ENCODE peak calls at places on chromosomes 1 and 21, in eight cellular contexts. K is anterior cingulate cortex; Z is CMK; G is HTR-8/SVneo; O is AG09319; N is M059J; U is pulmonary artery endothelial cell; I is activated naive CD4-positive, alpha-beta T cell treated with anti-CD3 and anti-CD28 coated beads, Interleukin-2, amount 10 ng/mL, durations not matched to agents 7 days and 5 days. E is an unnamed sample.

GRCh38 chr1:19735419-19736127 is 64.1 kb downstream of the TMCO4 start:
- DNase-seq in K (no peak), Z (no peak), G (peak; percentile 19), O (peak; percentile 94), N (peak; percentile 99), U (no peak), I (no peak), E (peak; percentile 85)

GRCh38 chr1:203792491-203792890 is 2.9 kb upstream of the ZBED6 start:
- DNase-seq in K (no peak), Z (no peak), G (no peak), O (no peak), N (no peak), U (no peak), I (no peak), E (no peak)

GRCh38 chr21:14949603-14950002 is 115.2 kb downstream of the NRIP1 start:
- DNase-seq in K (no peak), Z (no peak), G (no peak), O (no peak), N (no peak), U (no peak), I (no peak), E (no peak)

GRCh38 chr1:171258429-171258828 is 10.1 kb downstream of the FMO1 start:
- DNase-seq in K (no peak), Z (no peak), G (no peak), O (no peak), N (no peak), U (no peak), I (no peak), E (no peak)

GRCh38 chr1:2507744-2508155 is 18.6 kb downstream of the PANK4 start:
- DNase-seq in K (no peak), Z (no peak), G (no peak), O (no peak), N (no peak), U (no peak), I (no peak), E (no peak)

GRCh38 chr1:230375795-230376194 is 50.3 kb downstream of the PGBD5 start:
- DNase-seq in K (no peak), Z (no peak), G (no peak), O (no peak), N (no peak), U (no peak), I (no peak), E (peak; percentile 70)

GRCh38 chr21:38228115-38228514 is 28.7 kb upstream of the KCNJ15 start:
- DNase-seq in K (no peak), Z (no peak), G (no peak), O (no peak), N (no peak), U (no peak), I (no peak), E (no peak)

GRCh38 chr1:248805905-248806304 is 19.8 kb downstream of the SH3BP5L start:
- DNase-seq in K (no peak), Z (peak; percentile 80), G (no peak), O (no peak), N (no peak), U (no peak), I (no peak), E (peak; percentile 88)

GRCh38 chr1:235883261-235883927 is 16.7 kb upstream of the LYST start:
- DNase-seq in K (peak; percentile 6), Z (no peak), G (peak; percentile 76), O (peak; percentile 95), N (peak; percentile 100), U (no peak), I (no peak), E (peak; percentile 98)

GRCh38 chr1:11550664-11551283 is 71.8 kb downstream of the DISP3 start:
- DNase-seq in K (no peak), Z (peak; percentile 30), G (peak; percentile 48), O (peak; percentile 1), N (peak; percentile 75), U (peak; percentile 46), I (peak; percentile 82), E (peak; percentile 91)

GRCh38 chr1:183306317-183307042 is 111.7 kb downstream of the NMNAT2 start:
- DNase-seq in K (no peak), Z (no peak), G (no peak), O (no peak), N (no peak), U (no peak), I (no peak), E (no peak)

GRCh38 chr1:95384570-95384969 is 150.6 kb downstream of the RWDD3 start:
- DNase-seq in K (no peak), Z (no peak), G (peak; percentile 3), O (no peak), N (peak; percentile 17), U (no peak), I (peak; percentile 58), E (peak; percentile 11)

GRCh38 chr21:41561701-41562100 is 53.7 kb upstream of the TMPRSS2 start:
- DNase-seq in K (no peak), Z (no peak), G (no peak), O (no peak), N (no peak), U (no peak), I (no peak), E (no peak)

GRCh38 chr1:164561461-164561860 is 2.5 kb downstream of the PBX1 start:
- DNase-seq in K (no peak), Z (no peak), G (no peak), O (no peak), N (peak; percentile 18), U (no peak), I (no peak), E (no peak)

GRCh38 chr1:204746838-204747442 is 61.4 kb upstream of the LRRN2 start:
- DNase-seq in K (no peak), Z (peak; percentile 48), G (peak; percentile 60), O (no peak), N (peak; percentile 32), U (no peak), I (peak; percentile 69), E (peak; percentile 58)

GRCh38 chr1:44031900-44032817 is 897 bp upstream of the SLC6A9 start:
- DNase-seq in K (no peak), Z (no peak), G (no peak), O (no peak), N (no peak), U (no peak), I (no peak), E (no peak)

GRCh38 chr1:154767315-154768240 is 102.5 kb downstream of the KCNN3 start:
- DNase-seq in K (no peak), Z (no peak), G (no peak), O (no peak), N (peak; percentile 19), U (no peak), I (no peak), E (peak; percentile 93)

GRCh38 chr1:98839840-98840239 is 164.8 kb downstream of the PLPPR5 start:
- DNase-seq in K (no peak), Z (no peak), G (no peak), O (no peak), N (no peak), U (no peak), I (no peak), E (no peak)

GRCh38 chr1:47663286-47663685 is 225.4 kb downstream of the FOXD2 start:
- DNase-seq in K (no peak), Z (no peak), G (no peak), O (no peak), N (peak; percentile 32), U (no peak), I (no peak), E (no peak)

GRCh38 chr1:147266381-147266780 is 23.9 kb downstream of the CHD1L start:
- DNase-seq in K (no peak), Z (no peak), G (no peak), O (no peak), N (no peak), U (no peak), I (no peak), E (no peak)

GRCh38 chr1:51622455-51622913 is 5.6 kb downstream of the OSBPL9 start:
- DNase-seq in K (no peak), Z (peak; percentile 27), G (peak; percentile 46), O (no peak), N (peak; percentile 92), U (peak; percentile 22), I (no peak), E (peak; percentile 34)

GRCh38 chr1:182795563-182796228 is 6.1 kb downstream of the NPL start:
- DNase-seq in K (no peak), Z (no peak), G (no peak), O (no peak), N (no peak), U (no peak), I (no peak), E (no peak)

GRCh38 chr1:85282424-85282823 is 6.0 kb upstream of the BCL10 start:
- DNase-seq in K (no peak), Z (no peak), G (no peak), O (no peak), N (no peak), U (no peak), I (no peak), E (no peak)

GRCh38 chr1:212167098-212167497 is 118.1 kb upstream of the PPP2R5A start:
- DNase-seq in K (no peak), Z (no peak), G (no peak), O (no peak), N (no peak), U (peak; percentile 65), I (no peak), E (peak; percentile 87)

GRCh38 chr1:27633298-27633610 is 1.7 kb downstream of the FGR start:
- DNase-seq in K (no peak), Z (no peak), G (no peak), O (no peak), N (no peak), U (no peak), I (no peak), E (no peak)

GRCh38 chr1:202135221-202135721 is 9.3 kb downstream of the ARL8A start:
- DNase-seq in K (no peak), Z (no peak), G (peak; percentile 93), O (peak; percentile 23), N (peak; percentile 56), U (no peak), I (peak; percentile 61), E (peak; percentile 64)

GRCh38 chr1:66723985-66724384 is 28.3 kb upstream of the DYNLT5 start:
- DNase-seq in K (no peak), Z (no peak), G (no peak), O (no peak), N (peak; percentile 12), U (no peak), I (no peak), E (no peak)

GRCh38 chr1:113747376-113747775 is 11.9 kb downstream of the PHTF1 start:
- DNase-seq in K (no peak), Z (no peak), G (peak; percentile 29), O (no peak), N (peak; percentile 38), U (no peak), I (no peak), E (peak; percentile 21)

GRCh38 chr1:3170566-3171453 is 101.8 kb downstream of the PRDM16 start:
- DNase-seq in K (no peak), Z (peak; percentile 75), G (no peak), O (no peak), N (peak; percentile 15), U (no peak), I (no peak), E (peak; percentile 1)

GRCh38 chr1:115883240-115883639 is 42.3 kb upstream of the NHLH2 start:
- DNase-seq in K (no peak), Z (no peak), G (no peak), O (no peak), N (no peak), U (no peak), I (no peak), E (peak; percentile 31)

E was measured in myocyte.